ENCODE peak calls at places on chromosome 17, in six cellular contexts. N is CD8-positive, alpha-beta T cell; S is cardiac muscle cell; U is fibroblast of lung; I is tibial nerve; K is adrenal gland. Q is an unnamed sample.
A peak's percentile ranks its signal among the peaks of the same experiment; 100 is the strongest.

GRCh38 chr17:35119370-35120185 is at the start of gene RAD51D:
- DNase-seq in U (peak; percentile 57), I (peak; percentile 58), N (peak; percentile 73), K (peak; percentile 67), S (peak; percentile 79), Q (peak; percentile 80)

GRCh38 chr17:76725580-76726230 is 701 bp downstream of the JMJD6 start:
- DNase-seq in I (peak; percentile 57), N (peak; percentile 70), U (no peak), S (peak; percentile 60), K (peak; percentile 92), Q (no peak)

GRCh38 chr17:71163121-71163812 is 957.6 kb upstream of the SOX9 start:
- DNase-seq in N (no peak), K (no peak), U (peak; percentile 86), S (peak; percentile 72), I (no peak), Q (no peak)

GRCh38 chr17:44222112-44222869 is 2.8 kb upstream of the UBTF start:
- DNase-seq in U (peak; percentile 74), S (peak; percentile 87), I (peak; percentile 79), N (peak; percentile 46), K (peak; percentile 87), Q (peak; percentile 85)

GRCh38 chr17:57482657-57483056 is 226.3 kb downstream of the MSI2 start:
- DNase-seq in N (no peak), I (no peak), U (peak; percentile 90), K (no peak), S (no peak), Q (no peak)

GRCh38 chr17:31508310-31509094 is 117.0 kb downstream of the RAB11FIP4 start:
- DNase-seq in K (no peak), N (peak; percentile 73), U (no peak), S (peak; percentile 25), I (no peak), Q (no peak)

GRCh38 chr17:51913491-51913890 is 245.0 kb downstream of the CA10 start:
- DNase-seq in S (no peak), I (no peak), U (no peak), N (no peak), K (no peak), Q (no peak)

GRCh38 chr17:45430738-45431530 is 1.7 kb downstream of the ARHGAP27 start:
- DNase-seq in U (no peak), I (no peak), S (peak; percentile 14), N (no peak), K (no peak), Q (no peak)

GRCh38 chr17:27627514-27627913 is 3.5 kb upstream of the LGALS9 start:
- DNase-seq in S (no peak), U (no peak), I (no peak), K (no peak), N (no peak), Q (no peak)

GRCh38 chr17:44348988-44349364 is 3.9 kb downstream of the GRN start:
- DNase-seq in I (no peak), N (no peak), U (no peak), K (no peak), S (no peak), Q (no peak)

DNA sequence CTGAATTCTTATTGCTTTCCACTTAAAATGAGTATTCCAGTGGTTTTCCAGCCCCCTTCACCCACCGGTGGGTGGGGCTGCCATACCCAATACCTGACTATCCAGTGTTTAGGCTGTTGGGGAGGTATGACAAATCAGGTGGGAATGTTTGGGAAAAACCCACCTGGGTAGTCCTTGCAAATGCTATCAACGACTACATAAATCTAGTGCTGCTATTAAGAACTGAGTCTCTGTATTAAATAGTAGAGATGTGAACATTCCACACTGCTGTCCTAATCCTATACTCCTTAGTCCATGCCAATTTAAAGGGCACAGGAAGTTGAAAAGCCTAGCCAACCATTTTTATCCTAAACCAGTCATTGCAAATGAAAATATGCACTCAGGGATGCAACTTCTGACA is 126.6 kb downstream of the AXIN2 start:
- DNase-seq in U (no peak), S (no peak), N (no peak), K (no peak), I (no peak), Q (no peak)
- H3K4me1 ChIP-seq in U (no peaks in the 10 kb centered on the region), S (no peaks in the 10 kb centered on the region), N (peaks cover 21% of the 10 kb centered on the region), K (no peaks in the 10 kb centered on the region), I (no peaks in the 10 kb centered on the region), Q (no peaks in the 10 kb centered on the region)

GRCh38 chr17:40310882-40311391 is 2.0 kb downstream of the RARA start:
- DNase-seq in N (no peak), S (no peak), U (no peak), I (no peak), K (peak; percentile 57), Q (no peak)
- H3K4me1 ChIP-seq in N (peaks cover 86% of the 10 kb centered on the region), S (peaks cover 87% of the 10 kb centered on the region), U (peaks cover 64% of the 10 kb centered on the region), I (peaks cover 79% of the 10 kb centered on the region), K (peaks cover 91% of the 10 kb centered on the region), Q (peaks cover 100% of the 10 kb centered on the region)

GRCh38 chr17:40321502-40322416 is 12.8 kb downstream of the RARA start:
- DNase-seq in N (no peak), S (no peak), U (no peak), I (no peak), K (peak; percentile 72), Q (no peak)
- H3K4me1 ChIP-seq in N (peaks cover 84% of the 10 kb centered on the region), S (peaks cover 59% of the 10 kb centered on the region), U (peaks cover 66% of the 10 kb centered on the region), I (peaks cover 87% of the 10 kb centered on the region), K (peaks cover 94% of the 10 kb centered on the region), Q (peaks cover 80% of the 10 kb centered on the region)

DNA sequence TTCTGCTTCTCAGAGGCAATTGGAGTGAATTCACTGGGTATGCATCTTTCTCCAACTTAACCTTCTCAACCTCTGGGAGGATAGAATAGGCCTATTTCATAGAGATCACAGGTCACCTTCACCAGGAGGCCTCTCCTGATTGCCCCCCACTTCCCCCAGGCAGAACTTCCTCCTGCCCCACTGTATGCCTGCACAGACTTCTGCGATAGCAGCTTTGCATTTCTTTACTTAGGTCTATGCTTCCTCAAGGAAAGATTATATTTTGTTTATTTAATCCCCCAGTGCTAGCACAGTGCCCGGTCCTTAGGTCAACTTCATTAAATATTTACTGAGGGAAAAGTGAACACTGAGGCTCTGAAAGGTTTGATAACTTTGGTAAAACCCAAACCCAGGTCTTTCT is 19.9 kb downstream of the MYO18A start:
- DNase-seq in U (no peak), N (no peak), I (no peak), S (no peak), K (no peak), Q (no peak)
- H3K4me1 ChIP-seq in U (peaks cover 41% of the 10 kb centered on the region), N (peaks cover 6% of the 10 kb centered on the region), I (peaks cover 51% of the 10 kb centered on the region), S (peaks cover 12% of the 10 kb centered on the region), K (peaks cover 55% of the 10 kb centered on the region), Q (peaks cover 69% of the 10 kb centered on the region)

GRCh38 chr17:1002412-1002753 is 5.5 kb downstream of the TIMM22 start:
- DNase-seq in U (peak; percentile 45), N (no peak), K (no peak), S (no peak), I (no peak), Q (no peak)
- H3K4me1 ChIP-seq in U (peaks cover 64% of the 10 kb centered on the region), N (peaks cover 24% of the 10 kb centered on the region), K (peaks cover 77% of the 10 kb centered on the region), S (peaks cover 22% of the 10 kb centered on the region), I (peaks cover 45% of the 10 kb centered on the region), Q (peaks cover 40% of the 10 kb centered on the region)

GRCh38 chr17:29617481-29618271 is 5.0 kb downstream of the CORO6 start:
- DNase-seq in S (peak; percentile 78), N (peak; percentile 86), U (peak; percentile 65), K (peak; percentile 77), I (no peak), Q (peak; percentile 64)
- H3K4me1 ChIP-seq in S (peaks cover 46% of the 10 kb centered on the region), N (peaks cover 60% of the 10 kb centered on the region), U (peaks cover 23% of the 10 kb centered on the region), K (peaks cover 59% of the 10 kb centered on the region), I (peaks cover 67% of the 10 kb centered on the region), Q (peaks cover 39% of the 10 kb centered on the region)

GRCh38 chr17:82008941-82009405 is 13.7 kb downstream of the CENPX start:
- DNase-seq in N (no peak), S (no peak), U (no peak), K (no peak), I (no peak), Q (no peak)
- H3K4me1 ChIP-seq in N (no peaks in the 10 kb centered on the region), S (peaks cover 18% of the 10 kb centered on the region), U (peaks cover 18% of the 10 kb centered on the region), K (peaks cover 3% of the 10 kb centered on the region), I (peaks cover 24% of the 10 kb centered on the region), Q (peaks cover 40% of the 10 kb centered on the region)

GRCh38 chr17:74776044-74776962 is at the start of gene NAT9:
- DNase-seq in U (peak; percentile 94), K (peak; percentile 97), N (peak; percentile 99), S (peak; percentile 97), I (peak; percentile 94), Q (peak; percentile 99)
- H3K4me1 ChIP-seq in U (peaks cover 4% of the 10 kb centered on the region), K (peaks cover 42% of the 10 kb centered on the region), N (peaks cover 47% of the 10 kb centered on the region), S (peaks cover 7% of the 10 kb centered on the region), I (peaks cover 23% of the 10 kb centered on the region), Q (peaks cover 29% of the 10 kb centered on the region)

DNA sequence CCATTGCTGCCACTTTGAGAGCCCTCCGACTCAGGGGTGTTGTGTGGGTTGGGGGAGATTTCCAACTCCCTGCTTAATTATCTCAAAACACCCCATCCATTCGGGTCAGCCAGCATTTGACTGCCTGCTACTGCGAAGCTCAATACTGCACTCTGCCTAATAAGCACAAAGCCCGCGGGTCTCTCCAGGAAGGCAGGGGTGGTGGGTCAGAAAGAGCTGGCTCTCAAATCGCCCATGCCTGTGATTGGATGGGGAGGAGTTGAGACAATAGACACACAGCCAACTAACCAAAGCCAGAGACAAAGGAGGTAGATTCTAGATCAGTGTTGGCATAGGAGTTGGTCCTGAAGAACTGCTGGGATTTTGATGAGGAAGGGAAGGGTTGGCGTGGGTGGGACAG is 2.3 kb upstream of the XAF1 start:
- DNase-seq in K (no peak), S (peak; percentile 14), I (no peak), U (peak; percentile 19), N (no peak), Q (no peak)
- H3K4me1 ChIP-seq in K (peaks cover 48% of the 10 kb centered on the region), S (no peaks in the 10 kb centered on the region), I (peaks cover 33% of the 10 kb centered on the region), U (peaks cover 27% of the 10 kb centered on the region), N (peaks cover 56% of the 10 kb centered on the region), Q (peaks cover 53% of the 10 kb centered on the region)

DNA sequence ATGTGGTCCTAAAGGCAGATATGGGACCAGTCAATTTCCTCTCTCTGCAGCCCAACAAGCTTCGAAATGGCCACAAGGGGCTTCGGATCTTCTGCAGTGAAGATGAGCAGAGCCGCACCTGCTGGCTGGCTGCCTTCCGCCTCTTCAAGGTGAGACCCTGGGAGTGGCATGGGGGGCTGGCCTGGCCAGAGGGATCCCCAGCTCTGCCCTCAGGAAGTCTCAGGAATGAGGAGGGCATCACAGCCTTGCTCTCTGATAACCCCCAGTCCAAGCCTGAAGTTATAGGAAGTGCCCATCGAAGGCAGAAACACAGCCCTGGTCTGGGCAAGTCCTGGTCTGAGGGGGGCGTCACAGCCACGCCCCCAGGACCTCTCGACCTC is 7.1 kb downstream of the GRB7 start:
- DNase-seq in N (no peak), I (no peak), U (no peak), S (no peak), K (no peak), Q (no peak)
- H3K4me1 ChIP-seq in N (no peaks in the 10 kb centered on the region), I (no peaks in the 10 kb centered on the region), U (peaks cover 6% of the 10 kb centered on the region), S (peaks cover 6% of the 10 kb centered on the region), K (no peaks in the 10 kb centered on the region), Q (peaks cover 13% of the 10 kb centered on the region)